ENCODE peak calls at places on chromosome 2, in nine cellular contexts. X, V, L, H, F, B, S, A and U are unnamed samples. For H3K9me3, the result is how much of the 10 kb centered on the place peaks cover.

GRCh38 chr2:158894078-158894477 is 74.4 kb upstream of the TANC1 start:
- DNase-seq in X (no peak), V (no peak), L (no peak), H (no peak), F (no peak), B (no peak), S (no peak), A (no peak), U (no peak)

GRCh38 chr2:212737773-212738172 is 199.2 kb upstream of the ERBB4 start:
- DNase-seq in X (no peak), V (no peak), L (no peak), H (no peak), F (no peak), B (no peak), S (no peak), A (no peak), U (no peak)

GRCh38 chr2:156901373-156902031 is 356.0 kb upstream of the GALNT5 start:
- DNase-seq in X (no peak), V (no peak), L (no peak), H (no peak), F (no peak), B (no peak), S (no peak), A (no peak), U (no peak)

GRCh38 chr2:145343287-145343686 is 823.4 kb upstream of the ZEB2 start:
- DNase-seq in X (no peak), V (no peak), L (no peak), H (no peak), F (no peak), B (no peak), S (no peak), A (no peak), U (no peak)

GRCh38 chr2:111930875-111931274 is 32.5 kb downstream of the MERTK start:
- DNase-seq in X (peak), V (no peak), L (no peak), H (peak), F (no peak), B (no peak), S (no peak), A (no peak), U (no peak)

GRCh38 chr2:187553908-187554703 is at the start of gene TFPI:
- DNase-seq in X (no peak), V (peak), L (no peak), H (peak), F (no peak), B (no peak), S (no peak), A (no peak), U (no peak)

GRCh38 chr2:69959425-69959824 is 2.0 kb downstream of the ASPRV1 start:
- DNase-seq in X (no peak), V (no peak), L (no peak), H (no peak), F (no peak), B (no peak), S (no peak), A (no peak), U (no peak)

GRCh38 chr2:133171396-133172004 is 396.8 kb downstream of the NCKAP5 start:
- DNase-seq in X (no peak), V (peak), L (no peak), H (peak), F (no peak), B (no peak), S (peak), A (no peak), U (no peak)

GRCh38 chr2:227325824-227326195 is 759 bp downstream of the MFF start:
- DNase-seq in X (peak), V (peak), L (no peak), H (peak), F (peak), B (peak), S (no peak), A (peak), U (no peak)

GRCh38 chr2:177282101-177282573 is 17.6 kb upstream of the NFE2L2 start:
- DNase-seq in X (no peak), V (no peak), L (no peak), H (peak), F (peak), B (no peak), S (no peak), A (no peak), U (no peak)

DNA sequence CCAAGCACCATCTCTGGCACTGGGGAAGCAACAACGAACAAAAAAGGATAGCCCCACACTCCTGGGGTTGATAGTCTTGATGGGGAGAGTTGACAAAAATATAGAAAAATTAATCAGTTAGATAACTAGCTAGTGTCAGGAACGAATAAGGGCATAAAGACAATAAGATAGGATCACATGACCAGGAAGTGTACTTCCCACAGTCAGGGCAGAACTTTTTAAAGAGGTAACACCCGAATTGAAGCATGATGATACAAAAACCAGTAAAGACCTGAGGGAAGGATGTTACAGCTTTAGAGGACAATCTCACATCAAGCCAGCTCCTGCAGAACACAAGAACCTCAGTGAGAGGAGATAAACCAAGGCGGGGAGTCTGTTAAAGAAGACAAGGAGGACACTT is 295.4 kb upstream of the CRIM1 start:
- DNase-seq in X (no peak), V (no peak), L (no peak), H (no peak), F (no peak), B (no peak), S (no peak), A (no peak), U (no peak)
- H3K27ac ChIP-seq in X (no peak), V (no peak), L (no peak), H (no peak), F (no peak), B (peak), S (no peak), A (no peak), U (no peak)

GRCh38 chr2:83459456-83459855 is 999.6 kb downstream of the SUCLG1 start:
- DNase-seq in X (no peak), V (no peak), L (no peak), H (no peak), F (no peak), B (no peak), S (no peak), A (no peak), U (no peak)

GRCh38 chr2:83461135-83461534 is 997.9 kb downstream of the SUCLG1 start:
- DNase-seq in X (no peak), V (no peak), L (no peak), H (no peak), F (no peak), B (no peak), S (no peak), A (no peak), U (no peak)

DNA sequence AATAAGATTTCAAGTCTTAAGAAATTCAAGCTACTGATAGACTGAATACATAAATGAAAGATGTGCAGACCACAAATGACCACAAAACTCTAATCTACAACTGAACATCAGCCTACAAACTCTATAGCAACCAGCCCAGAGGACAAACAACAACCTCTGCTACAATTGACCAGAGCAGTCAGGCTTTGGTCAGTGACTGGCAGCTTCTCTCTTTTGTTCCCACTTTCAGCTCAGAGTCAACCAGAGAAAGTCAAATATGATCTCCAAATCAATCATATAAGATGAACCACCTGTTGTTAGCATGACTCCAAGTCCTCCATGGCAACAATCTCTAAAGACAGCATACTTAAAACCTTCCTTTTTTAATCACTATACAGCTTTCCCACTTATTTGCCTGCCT is 996.2 kb downstream of the SUCLG1 start:
- DNase-seq in X (no peak), V (no peak), L (no peak), H (no peak), F (no peak), B (no peak), S (no peak), A (no peak), U (no peak)
- H3K9me3 ChIP-seq in X (under half), V (under half), L (under half), H (under half), F (under half), B (under half), S (under half), A (under half), U (under half)

GRCh38 chr2:216083464-216084279 is 2.0 kb downstream of the TMEM169 start:
- DNase-seq in X (no peak), V (no peak), L (no peak), H (no peak), F (no peak), B (no peak), S (no peak), A (no peak), U (no peak)
- H3K27ac ChIP-seq in X (no peak), V (no peak), L (no peak), H (no peak), F (no peak), B (no peak), S (no peak), A (no peak), U (no peak)

DNA sequence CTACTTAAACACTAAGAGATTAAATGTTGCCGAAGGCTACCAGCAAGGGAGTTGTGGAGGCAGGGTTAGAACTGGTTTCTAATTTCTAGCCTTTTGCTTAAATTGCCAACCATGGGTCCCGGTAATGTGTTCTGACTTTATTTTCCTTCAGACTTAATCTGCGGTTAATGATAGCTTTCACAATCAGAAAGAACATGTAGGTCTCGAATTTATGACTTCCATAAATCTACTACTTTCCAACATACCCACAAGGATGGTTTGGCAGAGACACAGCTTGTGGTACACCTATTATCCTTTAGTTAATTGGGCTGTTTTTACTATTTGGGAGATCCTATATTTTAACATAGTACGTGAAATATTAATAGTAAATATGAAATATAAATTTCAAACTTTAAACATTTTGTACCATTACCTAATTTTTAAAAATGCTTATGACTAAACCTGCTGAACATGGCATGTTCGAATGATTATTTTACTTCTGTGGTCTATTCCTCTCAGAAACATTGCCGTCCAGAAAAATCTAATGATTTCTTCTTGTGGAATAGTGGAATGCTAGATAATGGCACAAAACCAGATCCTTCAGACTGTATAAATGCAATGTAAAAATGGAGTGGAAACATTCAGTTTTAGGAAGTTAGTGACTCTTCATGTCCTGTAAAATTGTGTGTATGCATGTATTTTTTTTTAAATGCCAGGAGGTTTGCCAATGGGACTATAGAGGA is 41.3 kb downstream of the PARD3B start:
- DNase-seq in X (no peak), V (no peak), L (no peak), H (no peak), F (no peak), B (no peak), S (no peak), A (no peak), U (no peak)
- H3K9me3 ChIP-seq in X (under half), V (under half), L (under half), H (under half), F (under half), B (under half), S (under half), A (under half), U (under half)

GRCh38 chr2:39491653-39492052 is 54.6 kb upstream of the MAP4K3 start:
- DNase-seq in X (no peak), V (no peak), L (no peak), H (no peak), F (no peak), B (no peak), S (no peak), A (no peak), U (no peak)
- H3K27ac ChIP-seq in X (peak), V (peak), L (no peak), H (no peak), F (peak), B (no peak), S (no peak), A (no peak), U (no peak)

GRCh38 chr2:180306346-180306745 is 299.2 kb upstream of the CWC22 start:
- DNase-seq in X (no peak), V (no peak), L (no peak), H (no peak), F (no peak), B (no peak), S (no peak), A (no peak), U (no peak)
- H3K9me3 ChIP-seq in X (under half), V (under half), L (under half), H (under half), F (under half), B (under half), S (under half), A (under half), U (under half)

DNA sequence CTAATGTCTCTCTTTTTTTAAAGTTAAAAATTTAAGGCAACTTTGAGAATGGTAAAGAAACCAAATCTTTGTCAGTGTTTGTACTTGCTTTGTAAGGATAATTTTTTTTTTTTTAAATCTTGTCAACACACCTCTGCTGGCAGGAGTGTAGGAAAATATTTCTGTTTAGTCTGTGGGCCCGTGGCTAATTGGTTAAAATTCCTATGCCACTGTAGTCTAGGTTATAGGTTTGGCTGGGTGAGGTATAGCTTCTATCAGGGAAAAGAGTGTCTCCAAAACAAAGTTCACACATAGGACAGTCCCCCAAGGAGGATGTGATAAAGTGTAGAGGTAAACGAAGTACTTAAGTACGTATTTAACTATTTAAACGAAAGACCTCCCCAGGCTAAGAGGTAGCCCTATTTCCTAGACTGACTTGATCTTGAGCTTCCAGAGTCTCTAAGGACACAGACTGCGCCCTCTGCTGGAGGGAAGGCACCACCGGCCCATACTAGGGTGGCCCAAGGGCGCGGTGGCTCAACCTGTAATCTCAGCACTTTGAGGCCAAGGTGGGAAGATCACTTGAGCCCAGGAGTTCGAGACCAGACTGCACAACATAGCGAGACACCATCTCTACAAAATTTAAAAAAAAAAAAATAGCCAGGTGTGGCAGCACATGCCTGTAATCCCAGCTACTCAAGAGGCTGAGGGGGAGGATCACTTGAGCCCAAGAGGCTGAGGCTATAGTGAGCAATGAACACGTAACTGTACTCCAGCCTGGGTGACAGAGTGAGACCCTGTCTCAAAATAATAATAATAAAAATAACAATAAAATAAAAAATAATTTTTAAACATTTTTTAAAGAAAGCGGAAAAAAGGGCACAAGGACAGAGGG is 8.9 kb downstream of the TEX44 start:
- DNase-seq in X (peak), V (peak), L (peak), H (peak), F (peak), B (peak), S (no peak), A (peak), U (peak)
- H3K27ac ChIP-seq in X (no peak), V (no peak), L (peak), H (no peak), F (peak), B (no peak), S (no peak), A (peak), U (no peak)